ENCODE peak calls at places on chromosomes 11 and 22, in four cellular contexts. J is IMR-90, B is H9, L is H1. X is an unnamed sample.
A peak's percentile ranks its signal among the peaks of the same experiment; 100 is the strongest.

GRCh38 chr11:24064309-24064903 is 432.4 kb upstream of the LUZP2 start:
- DNase-seq in J (no peak), B (no peak), L (no peak), X (peak; percentile 16)

GRCh38 chr11:93737904-93738612 is 3.2 kb downstream of the TAF1D start:
- DNase-seq in B (no peak), L (no peak), J (peak; percentile 18), X (no peak)

GRCh38 chr11:110795124-110795624 is 82.9 kb upstream of the ARHGAP20 start:
- DNase-seq in L (no peak), J (peak; percentile 56), B (no peak), X (no peak)

GRCh38 chr11:126082251-126083109 is 19.8 kb upstream of the CDON start:
- DNase-seq in L (peak; percentile 59), B (peak; percentile 66), J (no peak), X (no peak)

GRCh38 chr11:26963764-26964163 is 30.1 kb upstream of the FIBIN start:
- DNase-seq in J (no peak), B (no peak), L (no peak), X (no peak)

GRCh38 chr11:67468509-67468834 is 579 bp downstream of the TMEM134 start:
- DNase-seq in B (no peak), L (no peak), J (no peak), X (no peak)

GRCh38 chr11:59680287-59681154 is 11.7 kb upstream of the PATL1 start:
- DNase-seq in B (peak; percentile 84), L (peak; percentile 59), J (peak; percentile 83), X (peak; percentile 93)

GRCh38 chr11:116199182-116199581 is 573.6 kb downstream of the BUD13 start:
- DNase-seq in L (no peak), J (no peak), B (no peak), X (no peak)

GRCh38 chr11:33307984-33308383 is 50.8 kb downstream of the HIPK3 start:
- DNase-seq in J (no peak), L (no peak), B (no peak), X (no peak)

GRCh38 chr11:62260261-62260953 is 9.6 kb upstream of the SCGB2A2 start:
- DNase-seq in L (no peak), J (no peak), B (no peak), X (peak; percentile 35)

GRCh38 chr11:66047541-66048365 is 1.2 kb downstream of the GAL3ST3 start:
- DNase-seq in J (no peak), L (no peak), B (no peak), X (no peak)

GRCh38 chr11:110856993-110857812 is 145.0 kb upstream of the ARHGAP20 start:
- DNase-seq in L (no peak), B (no peak), J (peak; percentile 61), X (no peak)

GRCh38 chr11:74388678-74389327 is 9.4 kb downstream of the PGM2L1 start:
- DNase-seq in B (peak; percentile 50), J (peak; percentile 55), L (no peak), X (peak; percentile 82)

GRCh38 chr11:76615950-76616349 is 54.6 kb downstream of the LRRC32 start:
- DNase-seq in J (peak; percentile 38), B (peak; percentile 17), L (no peak), X (no peak)

GRCh38 chr11:117424781-117425180 is 97.1 kb downstream of the CEP164 start:
- DNase-seq in J (no peak), B (no peak), L (no peak), X (no peak)

GRCh38 chr11:33984682-33985389 is 66.7 kb upstream of the CAPRIN1 start:
- DNase-seq in J (no peak), L (no peak), B (no peak), X (no peak)

GRCh38 chr22:41782316-41782715 is 18.2 kb upstream of the CCDC134 start:
- DNase-seq in J (no peak), B (no peak), L (no peak), X (no peak)

GRCh38 chr22:39245130-39246039 is 603 bp upstream of the PDGFB start:
- DNase-seq in B (no peak), L (no peak), J (no peak), X (no peak)

GRCh38 chr11:46676436-46677158 is 23.8 kb downstream of the ARHGAP1 start:
- DNase-seq in L (no peak), J (no peak), B (no peak), X (no peak)

GRCh38 chr11:65482306-65482850 is 16.5 kb upstream of the MALAT1 start:
- DNase-seq in L (no peak), J (no peak), B (no peak), X (no peak)

GRCh38 chr22:31230871-31231621 is 18.9 kb downstream of the LIMK2 start:
- DNase-seq in J (peak; percentile 74), L (no peak), B (no peak), X (peak; percentile 57)

GRCh38 chr11:77092382-77092781 is 10.3 kb upstream of the OMP start:
- DNase-seq in J (no peak), B (no peak), L (no peak), X (no peak)

GRCh38 chr11:5992604-5993251 is 5.9 kb upstream of the OR52L1 start:
- DNase-seq in B (no peak), L (no peak), J (peak; percentile 7), X (peak; percentile 65)

GRCh38 chr11:46133119-46133518 is 11.9 kb upstream of the PHF21A start:
- DNase-seq in B (no peak), L (no peak), J (no peak), X (no peak)

GRCh38 chr11:27218498-27219038 is 144.4 kb downstream of the CCDC34 start:
- DNase-seq in L (no peak), B (no peak), J (peak; percentile 95), X (peak; percentile 51)

GRCh38 chr11:33895752-33896137 is 3.9 kb upstream of the LMO2 start:
- DNase-seq in L (no peak), J (no peak), B (no peak), X (peak; percentile 81)

GRCh38 chr11:127002669-127003259 is 2.2 kb upstream of the KIRREL3 start:
- DNase-seq in L (no peak), J (no peak), B (no peak), X (no peak)

GRCh38 chr11:120293038-120293800 is 31.9 kb upstream of the TLCD5 start:
- DNase-seq in L (no peak), J (no peak), B (no peak), X (no peak)

GRCh38 chr11:46906596-46906995 is 11.8 kb downstream of the LRP4 start:
- DNase-seq in B (peak; percentile 71), L (peak; percentile 41), J (peak; percentile 52), X (peak; percentile 81)

GRCh38 chr11:44915621-44916020 is 35.1 kb downstream of the TP53I11 start:
- DNase-seq in L (no peak), B (no peak), J (no peak), X (no peak)

GRCh38 chr11:94149435-94149834 is 20.8 kb downstream of the PANX1 start:
- DNase-seq in J (peak; percentile 93), B (no peak), L (no peak), X (no peak)

GRCh38 chr11:72483412-72484186 is 49.3 kb upstream of the CLPB start:
- DNase-seq in B (no peak), J (peak; percentile 50), L (no peak), X (no peak)

GRCh38 chr22:41907436-41908401 is 7.2 kb downstream of the SHISA8 start:
- DNase-seq in L (no peak), B (peak; percentile 39), J (peak; percentile 13), X (no peak)

GRCh38 chr11:47948137-47948536 is 32.2 kb upstream of the PTPRJ start:
- DNase-seq in B (peak; percentile 30), L (no peak), J (no peak), X (peak; percentile 74)

GRCh38 chr11:43072096-43072495 is 239.7 kb upstream of the API5 start:
- DNase-seq in L (peak; percentile 29), B (peak; percentile 52), J (no peak), X (peak; percentile 90)
- H3K18ac ChIP-seq in L (no peak overlapping the region), B (no peak overlapping the region), J (no peak overlapping the region), X (no peak overlapping the region)

GRCh38 chr22:45949258-45949870 is 27.6 kb downstream of the WNT7B start:
- DNase-seq in B (no peak), L (no peak), J (no peak), X (peak; percentile 49)
- H4K5ac ChIP-seq in B (no peak overlapping the region), L (no peak overlapping the region), J (no peak overlapping the region), X (no peak overlapping the region)

DNA sequence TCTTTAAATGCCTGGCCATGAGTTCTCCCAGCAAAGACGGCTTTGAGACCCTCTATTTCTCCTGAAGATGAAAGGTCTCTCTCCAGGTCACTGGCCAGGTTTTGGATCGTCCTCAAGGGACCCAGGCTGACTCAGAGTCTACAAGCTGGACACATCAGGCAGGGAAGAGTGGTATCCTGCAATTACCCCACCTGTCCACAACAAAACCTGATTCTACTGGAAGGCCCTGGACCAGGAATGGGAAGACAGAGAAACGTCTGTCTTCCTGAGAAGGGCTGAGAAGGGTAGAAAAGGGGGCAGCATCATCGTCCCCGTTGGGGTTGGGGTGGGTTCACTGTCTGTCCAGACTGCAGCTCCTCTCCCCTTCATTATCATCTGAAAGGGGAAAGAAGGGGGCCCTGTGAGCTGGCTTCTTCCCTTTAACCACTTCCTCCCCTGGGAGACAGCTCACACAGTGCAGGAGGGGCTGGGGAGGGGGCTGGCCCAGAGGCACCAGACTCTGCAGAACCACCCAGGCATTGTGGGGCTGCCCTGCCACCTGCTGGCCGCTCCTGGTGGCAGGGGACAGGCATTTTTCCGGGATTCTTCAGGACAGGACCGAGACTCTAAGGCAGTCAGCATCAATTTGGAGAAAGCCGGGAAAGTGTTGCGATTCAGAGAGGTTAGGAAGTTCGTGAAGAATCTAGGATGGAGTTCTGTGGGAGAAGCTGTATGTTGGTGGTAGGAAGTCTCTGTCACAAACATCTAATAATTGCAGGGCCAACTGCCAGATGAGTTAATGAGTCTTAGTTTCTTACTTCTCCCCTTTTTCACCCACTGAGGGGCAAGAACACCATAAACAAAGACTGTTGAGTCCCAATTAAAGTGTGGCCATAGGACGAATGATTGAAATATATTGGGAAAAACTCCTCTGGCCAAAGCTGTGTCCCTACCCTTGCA is 57.6 kb downstream of the SYN3 start:
- DNase-seq in B (peak; percentile 88), J (peak; percentile 32), L (peak; percentile 74), X (peak; percentile 85)
- H3K18ac ChIP-seq in B (no peak overlapping the region), J (no peak overlapping the region), L (no peak overlapping the region), X (no peak overlapping the region)

GRCh38 chr22:22979121-22979724 is 91.1 kb upstream of the GNAZ start:
- DNase-seq in L (no peak), J (no peak), B (no peak), X (no peak)

GRCh38 chr22:22976033-22976922 is 88.7 kb downstream of the IGLL5 start:
- DNase-seq in L (no peak), B (no peak), J (no peak), X (no peak)

GRCh38 chr22:22979954-22980353 is 90.4 kb upstream of the GNAZ start:
- DNase-seq in B (no peak), L (no peak), J (no peak), X (no peak)

GRCh38 chr22:22978637-22979036 is 91.0 kb downstream of the IGLL5 start:
- DNase-seq in J (no peak), B (no peak), L (no peak), X (no peak)

DNA sequence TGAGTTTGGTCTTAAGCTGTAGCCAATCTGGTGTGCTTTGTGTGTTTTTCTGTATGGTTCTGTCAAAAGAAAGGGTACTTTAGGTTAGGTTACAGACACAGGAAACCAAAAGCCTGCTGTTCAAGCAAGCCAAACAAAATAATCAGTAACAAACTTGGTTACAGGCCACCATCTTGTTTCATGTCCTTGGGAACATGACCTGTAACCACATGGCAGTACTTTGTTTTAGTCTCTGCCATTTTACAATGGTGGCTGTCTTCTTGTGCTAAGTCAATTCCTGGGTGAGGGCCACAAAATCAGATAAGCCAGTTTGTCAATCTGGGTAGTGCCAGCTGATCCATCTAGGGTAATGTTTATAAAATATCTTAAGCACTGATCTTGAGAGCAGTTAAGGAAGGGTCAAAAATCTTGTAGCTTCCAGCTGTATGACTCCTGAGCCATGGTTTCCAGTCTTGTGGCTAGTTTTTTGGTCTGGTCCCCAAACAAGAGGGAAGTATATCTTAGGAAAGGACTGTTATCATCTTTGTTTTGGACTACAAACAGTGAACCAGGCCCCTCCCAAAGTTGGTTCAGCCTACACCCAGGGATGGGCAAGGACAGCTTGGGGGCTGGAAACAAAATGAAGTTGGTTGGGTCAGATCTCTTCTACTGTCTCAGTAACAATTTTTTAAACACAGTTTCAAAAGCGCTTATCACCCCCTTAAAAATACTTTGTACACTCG is 90.0 kb downstream of the IGLL5 start:
- DNase-seq in L (no peak), J (no peak), B (no peak), X (no peak)
- H4K5ac ChIP-seq in L (no peak overlapping the region), J (no peak overlapping the region), B (no peak overlapping the region), X (no peak overlapping the region)

X was measured in mesendoderm.